ENCODE peak calls at places on chromosomes 2 and 18, in six cellular contexts. G, Y, K, U, P and I are unnamed samples.

GRCh38 chr2:176227874-176228273 is 39.4 kb downstream of the HOXD1 start:
- DNase-seq in G (no peak), Y (no peak), K (no peak), U (no peak), P (no peak), I (no peak)

GRCh38 chr2:123696799-123697410 is 328.2 kb upstream of the CNTNAP5 start:
- DNase-seq in G (no peak), Y (no peak), K (no peak), U (no peak), P (no peak), I (no peak)

GRCh38 chr18:43192408-43192807 is 76.9 kb upstream of the RIT2 start:
- DNase-seq in G (no peak), Y (no peak), K (no peak), U (no peak), P (no peak), I (no peak)

GRCh38 chr2:17962874-17963273 is 84.4 kb downstream of the KCNS3 start:
- DNase-seq in G (no peak), Y (no peak), K (no peak), U (no peak), P (no peak), I (no peak)

GRCh38 chr2:75523313-75524275 is 37.1 kb downstream of the EVA1A start:
- DNase-seq in G (no peak), Y (no peak), K (no peak), U (peak; percentile 100), P (peak; percentile 44), I (no peak)

GRCh38 chr2:144983107-144983506 is 463.2 kb upstream of the ZEB2 start:
- DNase-seq in G (no peak), Y (no peak), K (no peak), U (no peak), P (no peak), I (no peak)

GRCh38 chr18:70025580-70025979 is 77.9 kb upstream of the CD226 start:
- DNase-seq in G (no peak), Y (peak; percentile 45), K (no peak), U (no peak), P (no peak), I (no peak)

GRCh38 chr2:146079216-146079615 is 1559.3 kb upstream of the ZEB2 start:
- DNase-seq in G (no peak), Y (no peak), K (no peak), U (no peak), P (no peak), I (no peak)

GRCh38 chr2:46170011-46170410 is 127.2 kb upstream of the EPAS1 start:
- DNase-seq in G (no peak), Y (no peak), K (no peak), U (no peak), P (no peak), I (no peak)

GRCh38 chr2:230902180-230902899 is 22.7 kb downstream of the GPR55 start:
- DNase-seq in G (peak; percentile 51), Y (peak; percentile 60), K (no peak), U (peak; percentile 56), P (no peak), I (peak; percentile 69)

GRCh38 chr18:13280066-13280795 is 61.7 kb downstream of the LDLRAD4 start:
- DNase-seq in G (no peak), Y (no peak), K (no peak), U (no peak), P (no peak), I (no peak)

GRCh38 chr2:43321446-43321845 is 95.0 kb upstream of the ZFP36L2 start:
- DNase-seq in G (no peak), Y (no peak), K (no peak), U (no peak), P (no peak), I (no peak)

GRCh38 chr2:102726128-102727087 is 35.4 kb upstream of the TMEM182 start:
- DNase-seq in G (no peak), Y (no peak), K (no peak), U (no peak), P (no peak), I (no peak)

GRCh38 chr2:186349508-186349907 is 136.6 kb upstream of the ZC3H15 start:
- DNase-seq in G (no peak), Y (no peak), K (no peak), U (no peak), P (no peak), I (no peak)

GRCh38 chr18:49846263-49846662 is 32.9 kb upstream of the ACAA2 start:
- DNase-seq in G (no peak), Y (no peak), K (no peak), U (no peak), P (no peak), I (no peak)

GRCh38 chr2:142745691-142746090 is 131.8 kb upstream of the KYNU start:
- DNase-seq in G (no peak), Y (no peak), K (no peak), U (peak; percentile 19), P (no peak), I (no peak)

GRCh38 chr2:233422050-233422639 is 67.9 kb downstream of the DGKD start:
- DNase-seq in G (no peak), Y (no peak), K (peak; percentile 62), U (no peak), P (peak; percentile 66), I (no peak)

GRCh38 chr2:239279508-239280295 is 121.1 kb downstream of the HDAC4 start:
- DNase-seq in G (no peak), Y (no peak), K (no peak), U (no peak), P (no peak), I (no peak)

GRCh38 chr2:96701636-96702035 is 38.2 kb downstream of the LMAN2L start:
- DNase-seq in G (no peak), Y (no peak), K (no peak), U (no peak), P (no peak), I (no peak)

GRCh38 chr2:121442889-121443288 is 87.8 kb upstream of the RNU4ATAC start:
- DNase-seq in G (no peak), Y (no peak), K (no peak), U (no peak), P (no peak), I (no peak)

GRCh38 chr2:105573910-105574655 is 170.6 kb upstream of the NCK2 start:
- DNase-seq in G (no peak), Y (no peak), K (no peak), U (no peak), P (no peak), I (no peak)

GRCh38 chr2:19911799-19912509 is 10.2 kb upstream of the TTC32 start:
- DNase-seq in G (no peak), Y (no peak), K (no peak), U (no peak), P (no peak), I (no peak)

GRCh38 chr18:25349926-25350560 is 1.9 kb downstream of the ZNF521 start:
- DNase-seq in G (no peak), Y (no peak), K (no peak), U (no peak), P (no peak), I (no peak)

GRCh38 chr2:217785544-217786045 is 217.2 kb downstream of the TNS1 start:
- DNase-seq in G (peak; percentile 53), Y (peak; percentile 68), K (peak; percentile 61), U (peak; percentile 55), P (no peak), I (peak; percentile 67)
- TF ChIP-seq POLR2A in G (no peak), Y (no peak), K (no peak), U (peak; percentile 27), P (no peak), I (no peak)

DNA sequence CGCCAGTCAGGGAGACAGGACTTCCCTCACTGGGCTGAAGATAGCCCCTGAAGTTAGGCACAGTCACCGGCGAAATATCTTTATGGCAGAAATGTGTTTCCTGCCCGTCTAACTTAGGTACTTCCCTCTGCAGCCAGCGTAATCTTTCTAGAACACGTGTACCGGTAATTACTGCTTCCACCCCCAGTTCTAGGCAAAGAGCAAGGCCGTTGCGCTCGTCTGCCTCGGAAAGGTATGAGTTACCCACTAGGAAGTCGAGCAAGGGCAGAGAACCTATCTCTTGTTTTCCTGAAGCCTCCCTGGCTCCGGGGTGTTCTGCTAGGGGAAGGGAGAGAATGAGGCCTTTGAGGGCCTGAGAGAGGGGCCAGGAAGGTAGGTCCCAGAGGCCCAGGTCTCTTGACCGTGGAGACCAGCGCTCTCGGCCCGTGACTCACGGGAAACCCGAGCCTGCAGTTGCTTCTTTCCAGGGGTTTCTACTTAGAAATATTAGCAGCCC is 70.0 kb downstream of the TWSG1 start:
- DNase-seq in G (no peak), Y (peak; percentile 69), K (peak; percentile 25), U (no peak), P (no peak), I (peak; percentile 23)
- TF ChIP-seq TAF1 in G (no peak), Y (peak; percentile 47), K (no peak), U (no peak), P (no peak), I (no peak)

GRCh38 chr2:67836861-67837260 is 225.9 kb downstream of the C1D start:
- DNase-seq in G (no peak), Y (no peak), K (no peak), U (no peak), P (no peak), I (no peak)
- TF ChIP-seq POLR2AphosphoS5 in G (no peak), Y (no peak), K (no peak), U (no peak), P (no peak), I (no peak)

GRCh38 chr2:218216336-218216673 is 684 bp upstream of the ARPC2 start:
- DNase-seq in G (no peak), Y (no peak), K (no peak), U (no peak), P (no peak), I (no peak)

GRCh38 chr2:218218409-218219185 is 1.6 kb downstream of the ARPC2 start:
- DNase-seq in G (no peak), Y (no peak), K (no peak), U (no peak), P (peak; percentile 53), I (no peak)

GRCh38 chr2:218219934-218220333 is 2.9 kb downstream of the ARPC2 start:
- DNase-seq in G (no peak), Y (no peak), K (no peak), U (no peak), P (no peak), I (no peak)

GRCh38 chr2:218216674-218217365 is at the start of gene ARPC2:
- DNase-seq in G (peak; percentile 68), Y (peak; percentile 89), K (peak; percentile 86), U (peak; percentile 88), P (peak; percentile 75), I (peak; percentile 90)

DNA sequence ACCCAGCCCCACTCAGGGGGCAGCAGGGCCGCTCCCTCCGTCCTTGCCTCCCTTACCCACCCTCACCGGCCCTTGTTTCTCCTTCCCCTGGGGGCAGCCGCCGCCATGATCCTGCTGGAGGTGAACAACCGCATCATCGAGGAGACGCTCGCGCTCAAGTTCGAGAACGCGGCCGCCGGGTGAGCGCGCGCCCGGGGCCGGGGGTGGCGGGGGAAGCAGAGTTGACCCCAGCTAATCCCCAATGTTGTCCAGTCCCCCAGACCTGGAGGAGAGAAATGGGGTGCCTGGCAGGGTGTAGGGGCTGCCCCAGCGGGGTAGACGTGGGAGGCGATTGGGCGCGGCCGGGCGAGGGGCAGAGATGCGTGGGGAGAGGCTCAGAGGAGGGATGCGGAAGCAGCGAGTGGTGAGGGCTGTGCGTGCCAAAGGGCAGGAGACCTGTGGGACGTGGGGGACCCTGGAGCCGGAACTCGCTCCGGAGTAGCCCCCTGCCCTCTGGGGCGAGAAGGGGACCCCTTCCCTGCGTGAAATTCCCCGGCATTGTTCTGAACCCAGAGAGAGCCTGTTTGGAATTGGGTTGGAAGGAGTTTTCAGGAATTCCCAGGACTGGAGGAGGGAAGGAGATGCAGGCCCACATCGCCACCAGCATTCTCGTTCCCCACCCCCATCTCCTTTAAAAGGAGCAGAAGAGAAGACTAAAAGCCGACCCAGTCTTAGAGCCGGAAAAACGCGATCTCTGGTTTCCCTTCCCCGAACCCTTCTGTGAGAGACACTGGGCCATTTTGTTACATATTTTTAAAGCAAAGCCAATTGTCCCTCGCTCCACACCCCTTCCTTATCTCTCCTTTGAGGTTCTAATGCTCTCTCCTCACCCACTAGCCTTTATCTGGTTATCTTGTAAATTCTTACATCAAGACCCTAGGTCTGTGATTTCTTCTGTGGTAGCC is 649 bp downstream of the ARPC2 start:
- DNase-seq in G (no peak), Y (no peak), K (peak; percentile 48), U (peak; percentile 18), P (no peak), I (peak; percentile 46)
- TF ChIP-seq POLR2A in G (peak; percentile 67), Y (no peak), K (no peak), U (no peak), P (peak; percentile 27), I (no peak)